ENCODE peak calls at places on chromosomes 6 and 20, in seven cellular contexts. M is heart left ventricle, G is body of pancreas, D is suprapubic skin, E is right lobe of liver, Q is tibial nerve, O is uterus. T is an unnamed sample.

GRCh38 chr20:62548483-62548882 is 72.7 kb upstream of the GATA5 start:
- DNase-seq in M (no peak), G (no peak), D (no peak), E (no peak), O (no peak), Q (no peak), T (no peak)

GRCh38 chr6:159973406-159973805 is 4.5 kb downstream of the IGF2R start:
- DNase-seq in D (no peak), O (no peak), G (no peak), Q (no peak), E (no peak), M (no peak), T (no peak)

GRCh38 chr20:13017883-13018535 is 9.2 kb downstream of the SPTLC3 start:
- DNase-seq in D (no peak), G (no peak), Q (no peak), O (no peak), M (no peak), E (no peak), T (no peak)

GRCh38 chr6:136060759-136061158 is 189.4 kb downstream of the MTFR2 start:
- DNase-seq in Q (no peak), D (no peak), E (no peak), G (no peak), M (no peak), O (no peak), T (no peak)

GRCh38 chr6:134754013-134754690 is 195.7 kb downstream of the ALDH8A1 start:
- DNase-seq in Q (no peak), E (no peak), M (no peak), O (no peak), D (no peak), G (no peak), T (no peak)

GRCh38 chr6:83370607-83371006 is 60.2 kb downstream of the ME1 start:
- DNase-seq in M (no peak), O (no peak), D (no peak), G (no peak), E (no peak), Q (no peak), T (no peak)

GRCh38 chr6:169801396-169802160 is 50.2 kb downstream of the ERMARD start:
- DNase-seq in O (no peak), E (no peak), D (no peak), Q (no peak), M (no peak), G (no peak), T (no peak)

GRCh38 chr6:82118150-82118562 is 129.4 kb downstream of the IBTK start:
- DNase-seq in M (no peak), Q (no peak), D (no peak), E (no peak), O (no peak), G (peak; percentile 15), T (no peak)

GRCh38 chr6:355809-356208 is 35.7 kb upstream of the IRF4 start:
- DNase-seq in E (peak; percentile 58), Q (no peak), D (no peak), M (no peak), O (no peak), G (no peak), T (no peak)

GRCh38 chr6:34154668-34155447 is 9.0 kb upstream of the GRM4 start:
- DNase-seq in O (peak; percentile 60), D (peak; percentile 60), Q (no peak), E (no peak), G (peak; percentile 28), M (peak; percentile 49), T (peak; percentile 53)

GRCh38 chr6:37131104-37131959 is 38.6 kb upstream of the PIM1 start:
- DNase-seq in D (no peak), O (peak; percentile 64), G (no peak), Q (no peak), M (peak; percentile 82), E (no peak), T (peak; percentile 70)

GRCh38 chr20:760751-761417 is 7.4 kb downstream of the SLC52A3 start:
- DNase-seq in E (no peak), M (no peak), D (no peak), G (peak; percentile 9), O (no peak), Q (no peak), T (no peak)

GRCh38 chr20:47306755-47307370 is 49.6 kb downstream of the ZMYND8 start:
- DNase-seq in D (no peak), O (no peak), E (no peak), G (no peak), Q (no peak), M (no peak), T (no peak)

GRCh38 chr6:125670586-125670985 is 78.8 kb upstream of the HEY2 start:
- DNase-seq in E (no peak), Q (no peak), D (no peak), M (peak; percentile 50), G (no peak), O (no peak), T (no peak)

GRCh38 chr6:72789145-72789544 is 167.3 kb downstream of the KCNQ5 start:
- DNase-seq in M (no peak), D (no peak), O (no peak), Q (no peak), G (no peak), E (no peak), T (no peak)

GRCh38 chr20:32564440-32564839 is 20.7 kb downstream of the NOL4L start:
- DNase-seq in D (no peak), G (no peak), Q (no peak), E (no peak), M (no peak), O (no peak), T (no peak)

GRCh38 chr20:37356961-37357371 is 11.0 kb downstream of the SRC start:
- DNase-seq in Q (no peak), D (no peak), O (no peak), M (no peak), G (no peak), E (no peak), T (no peak)

DNA sequence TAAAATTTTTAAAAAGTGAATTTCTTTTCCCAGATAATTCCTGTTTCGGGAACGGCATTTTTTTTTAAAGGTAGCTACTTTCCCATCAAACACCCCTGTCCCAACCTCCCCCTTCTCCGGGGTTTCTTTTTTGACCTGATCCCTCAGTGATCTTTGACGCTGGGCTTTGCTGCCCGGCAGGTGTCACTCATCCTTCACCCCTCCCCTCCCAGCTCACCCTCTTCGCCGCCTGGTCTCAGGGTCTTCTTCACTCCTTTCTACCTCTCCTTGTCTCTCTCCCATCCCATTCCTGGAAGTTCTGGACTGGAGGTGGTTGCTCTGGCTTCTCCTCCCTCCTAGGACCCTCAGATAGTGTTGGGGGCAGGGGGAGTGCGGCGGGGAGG is 329 bp upstream of the GPR6 start:
- DNase-seq in E (no peak), M (no peak), Q (no peak), O (no peak), D (no peak), G (no peak), T (no peak)
- TF ChIP-seq POLR2A in E (no peak), M (no peak), Q (no peak), O (no peak), D (no peak), G (no peak), T (no peak)

GRCh38 chr6:3228791-3229565 is 1.5 kb upstream of the TUBB2B start:
- DNase-seq in O (no peak), G (no peak), Q (no peak), D (no peak), E (no peak), M (no peak), T (no peak)

GRCh38 chr6:3231213-3232016 is 4.0 kb upstream of the TUBB2B start:
- DNase-seq in M (peak; percentile 74), O (peak; percentile 74), Q (peak; percentile 46), E (peak; percentile 90), D (peak; percentile 81), G (peak; percentile 94), T (peak; percentile 84)

GRCh38 chr6:3230275-3231212 is 3.1 kb upstream of the TUBB2B start:
- DNase-seq in M (no peak), O (no peak), Q (no peak), E (no peak), G (no peak), D (no peak), T (no peak)

GRCh38 chr6:3228046-3228671 is 706 bp upstream of the TUBB2B start:
- DNase-seq in M (no peak), G (no peak), E (no peak), D (no peak), O (no peak), Q (no peak), T (no peak)

GRCh38 chr6:3229566-3230274 is 2.3 kb upstream of the TUBB2B start:
- DNase-seq in Q (no peak), M (no peak), G (no peak), O (no peak), E (no peak), D (no peak), T (no peak)
- H3K27me3 ChIP-seq in Q (peaks cover 64% of the 10 kb centered on the region), M (peaks cover 43% of the 10 kb centered on the region), G (no peaks in the 10 kb centered on the region), O (peaks cover 3% of the 10 kb centered on the region), E (peaks cover 18% of the 10 kb centered on the region), D (peaks cover 62% of the 10 kb centered on the region), T (peaks cover 90% of the 10 kb centered on the region)

GRCh38 chr6:112227411-112227810 is 27.0 kb downstream of the LAMA4 start:
- DNase-seq in Q (no peak), M (no peak), G (no peak), O (no peak), D (no peak), E (no peak), T (no peak)

GRCh38 chr6:112224088-112224487 is 30.3 kb downstream of the LAMA4 start:
- DNase-seq in M (no peak), E (no peak), G (no peak), Q (no peak), O (no peak), D (no peak), T (no peak)

GRCh38 chr6:112223070-112223861 is 31.1 kb downstream of the LAMA4 start:
- DNase-seq in M (no peak), E (no peak), G (no peak), D (no peak), O (no peak), Q (no peak), T (no peak)

GRCh38 chr6:112227992-112228391 is 26.4 kb downstream of the LAMA4 start:
- DNase-seq in D (no peak), G (no peak), M (no peak), O (no peak), Q (no peak), E (peak; percentile 65), T (no peak)

GRCh38 chr6:112225691-112226090 is 28.7 kb downstream of the LAMA4 start:
- DNase-seq in O (no peak), D (no peak), M (no peak), Q (no peak), E (no peak), G (no peak), T (no peak)
- TF ChIP-seq POLR2A in O (no peak), D (no peak), M (no peak), Q (no peak), E (no peak), G (no peak), T (no peak)

DNA sequence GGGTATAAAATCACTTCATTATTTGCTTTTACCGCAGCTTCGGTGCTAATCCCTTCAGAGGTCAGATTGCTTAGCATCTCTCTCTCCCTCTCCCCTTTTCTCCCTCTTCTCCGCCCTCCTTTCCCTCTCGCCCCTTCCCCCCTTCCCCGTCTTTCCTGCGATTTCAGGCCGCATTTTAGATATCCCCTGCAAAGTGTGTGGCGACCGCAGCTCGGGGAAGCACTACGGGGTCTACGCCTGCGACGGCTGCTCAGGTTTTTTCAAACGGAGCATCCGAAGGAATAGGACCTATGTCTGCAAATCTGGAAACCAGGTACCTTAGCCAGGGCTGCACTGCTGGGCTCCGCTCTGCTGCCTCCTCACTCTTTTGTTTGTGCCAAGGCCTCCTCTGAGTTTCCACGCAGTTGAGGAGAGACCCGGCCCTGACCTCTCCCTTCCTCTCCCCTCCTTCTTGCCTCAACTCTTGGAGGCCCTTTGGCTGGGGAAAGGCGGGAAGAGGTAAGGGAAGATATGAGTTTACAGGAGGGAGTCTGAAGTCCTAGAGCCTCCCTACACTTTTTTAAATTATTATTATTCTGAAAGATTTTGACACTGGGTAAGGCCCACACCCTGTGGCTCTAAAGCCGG is 5.6 kb downstream of the NR2E1 start:
- DNase-seq in E (no peak), O (no peak), Q (no peak), G (no peak), M (no peak), D (no peak), T (no peak)
- H3K27me3 ChIP-seq in E (peaks cover 32% of the 10 kb centered on the region), O (peaks cover 27% of the 10 kb centered on the region), Q (peaks cover 100% of the 10 kb centered on the region), G (no peaks in the 10 kb centered on the region), M (peaks cover 96% of the 10 kb centered on the region), D (peaks cover 99% of the 10 kb centered on the region), T (peaks cover 100% of the 10 kb centered on the region)

T was measured in transverse colon.